ENCODE peak calls at places on chromosomes 1 and 21, in six cellular contexts. X is effector memory CD4-positive, alpha-beta T cell; O is left ventricle myocardium inferior; J is RWPE2; E is CD8-positive, alpha-beta memory T cell; K is esophagus squamous epithelium. B is an unnamed sample.
A peak's percentile ranks its signal among the peaks of the same experiment; 100 is the strongest.

GRCh38 chr1:226293553-226293920 is 15.4 kb downstream of the LIN9 start:
- DNase-seq in J (no peak), O (no peak), E (no peak), K (no peak), X (no peak), B (no peak)

GRCh38 chr1:175933801-175934200 is 190.4 kb upstream of the TNR start:
- DNase-seq in X (no peak), J (no peak), E (no peak), K (no peak), O (no peak), B (no peak)

GRCh38 chr1:154420172-154420571 is 15.0 kb downstream of the IL6R start:
- DNase-seq in E (no peak), X (peak; percentile 32), J (peak; percentile 83), O (peak; percentile 82), K (no peak), B (peak; percentile 65)

GRCh38 chr1:200233393-200233792 is 176.4 kb downstream of the ZNF281 start:
- DNase-seq in O (no peak), E (no peak), X (no peak), K (no peak), J (no peak), B (no peak)

GRCh38 chr1:80217377-80217986 is 1211.0 kb upstream of the ADGRL4 start:
- DNase-seq in K (no peak), J (no peak), O (no peak), E (no peak), X (no peak), B (no peak)

GRCh38 chr1:33369081-33369480 is 48.2 kb upstream of the A3GALT2 start:
- DNase-seq in E (no peak), O (no peak), K (no peak), J (no peak), X (no peak), B (no peak)

GRCh38 chr21:26686278-26686677 is 113.2 kb upstream of the CYYR1 start:
- DNase-seq in X (no peak), E (no peak), K (no peak), O (no peak), J (no peak), B (no peak)

GRCh38 chr1:212461916-212462660 is 29.4 kb downstream of the NENF start:
- DNase-seq in J (no peak), O (no peak), E (no peak), X (no peak), K (no peak), B (no peak)

GRCh38 chr1:24995661-24996060 is 65.6 kb upstream of the RUNX3 start:
- DNase-seq in E (no peak), X (no peak), J (no peak), O (no peak), K (no peak), B (no peak)

GRCh38 chr1:24996456-24996855 is 66.4 kb upstream of the RUNX3 start:
- DNase-seq in X (no peak), K (no peak), O (no peak), J (no peak), E (no peak), B (no peak)

GRCh38 chr1:24996983-24997893 is 67.2 kb upstream of the RUNX3 start:
- DNase-seq in J (no peak), K (no peak), X (no peak), O (no peak), E (peak; percentile 35), B (peak; percentile 34)

GRCh38 chr1:24993871-24994270 is 63.8 kb upstream of the RUNX3 start:
- DNase-seq in J (no peak), E (no peak), X (no peak), O (no peak), K (no peak), B (no peak)

GRCh38 chr1:24995121-24995520 is 65.0 kb upstream of the RUNX3 start:
- DNase-seq in K (no peak), E (no peak), O (no peak), J (no peak), X (no peak), B (no peak)
- H3K4me1 ChIP-seq in K (no peaks in the 10 kb centered on the region), E (peaks cover 79% of the 10 kb centered on the region), O (no peaks in the 10 kb centered on the region), J (no peaks in the 10 kb centered on the region), X (peaks cover 55% of the 10 kb centered on the region), B (peaks cover 98% of the 10 kb centered on the region)

GRCh38 chr1:26142165-26142564 is 16.7 kb upstream of the FAM110D start:
- DNase-seq in O (no peak), J (no peak), E (no peak), X (no peak), K (no peak), B (no peak)
- H3K4me1 ChIP-seq in O (peaks cover 11% of the 10 kb centered on the region), J (peaks cover 5% of the 10 kb centered on the region), E (peaks cover 11% of the 10 kb centered on the region), X (peaks cover 5% of the 10 kb centered on the region), K (peaks cover 6% of the 10 kb centered on the region), B (peaks cover 18% of the 10 kb centered on the region)

GRCh38 chr1:78987042-78987441 is 19.5 kb downstream of the ADGRL4 start:
- DNase-seq in X (no peak), J (no peak), O (no peak), K (no peak), E (no peak), B (no peak)
- H3K4me1 ChIP-seq in X (no peaks in the 10 kb centered on the region), J (no peaks in the 10 kb centered on the region), O (no peaks in the 10 kb centered on the region), K (no peaks in the 10 kb centered on the region), E (no peaks in the 10 kb centered on the region), B (no peaks in the 10 kb centered on the region)

DNA sequence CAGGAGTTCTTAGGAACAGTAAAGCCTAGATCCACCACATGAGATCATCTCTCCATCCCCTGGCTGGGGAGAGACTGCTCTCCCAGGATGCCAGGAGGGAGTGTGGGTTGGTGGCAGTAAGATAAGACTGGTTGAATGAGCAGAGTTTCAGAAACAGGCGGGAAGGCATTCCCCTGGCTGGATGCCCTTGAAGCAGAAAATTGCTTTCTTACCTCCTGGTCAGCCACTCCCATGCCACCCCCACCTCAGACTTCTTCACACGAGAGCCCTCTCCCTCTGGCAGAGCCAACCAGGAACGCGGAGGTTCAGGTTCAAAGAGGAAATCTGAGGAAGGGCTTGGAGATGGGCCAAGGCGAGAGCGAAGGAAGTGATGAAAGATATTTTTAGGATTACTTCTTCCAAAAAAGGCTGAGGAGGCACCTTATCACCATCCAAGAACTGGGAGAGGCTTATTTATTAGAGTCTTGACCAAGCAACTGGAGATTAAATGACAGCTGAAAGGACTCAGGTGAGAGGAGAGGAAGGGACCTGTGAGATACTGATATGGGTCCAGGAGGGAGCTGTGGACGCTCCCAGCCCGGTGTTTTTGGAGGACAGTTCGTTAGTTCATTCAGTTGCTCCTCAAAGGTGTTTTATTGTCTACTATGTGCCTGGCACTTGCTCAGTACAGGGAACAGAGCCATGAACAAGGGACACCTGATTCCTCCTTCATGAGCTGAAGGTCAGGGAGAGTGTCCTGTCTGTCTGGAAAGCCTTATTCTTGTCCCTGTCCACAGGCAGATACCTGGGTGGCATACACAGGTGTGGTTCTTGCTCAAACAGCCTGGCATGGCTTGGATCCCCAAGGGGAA is 18.9 kb upstream of the SLC26A9 start:
- DNase-seq in O (no peak), K (no peak), E (no peak), J (peak; percentile 80), X (no peak), B (no peak)
- H3K4me1 ChIP-seq in O (peaks cover 19% of the 10 kb centered on the region), K (no peaks in the 10 kb centered on the region), E (no peaks in the 10 kb centered on the region), J (peaks cover 20% of the 10 kb centered on the region), X (no peaks in the 10 kb centered on the region), B (no peaks in the 10 kb centered on the region)